ENCODE peak calls at places on chromosomes 1 and 21, in four cellular contexts. T is CD8-positive, alpha-beta memory T cell; Q is tibial artery; E is DND-41. G is an unnamed sample.

GRCh38 chr1:168335500-168335899 is 54.8 kb downstream of the TBX19 start:
- DNase-seq in T (no peak), Q (no peak), E (no peak), G (no peak)

GRCh38 chr1:234309598-234310459 is 63.4 kb upstream of the COA6 start:
- DNase-seq in T (peak; percentile 55), Q (peak; percentile 51), E (peak; percentile 72), G (no peak)

GRCh38 chr1:2231667-2232254 is 3.6 kb downstream of the SKI start:
- DNase-seq in T (peak; percentile 64), Q (peak; percentile 96), E (no peak), G (peak; percentile 87)

GRCh38 chr1:151175036-151175741 is 592 bp downstream of the TMOD4 start:
- DNase-seq in T (no peak), Q (no peak), E (no peak), G (no peak)

GRCh38 chr1:159946242-159947187 is 1.1 kb upstream of the IGSF9 start:
- DNase-seq in T (no peak), Q (no peak), E (no peak), G (no peak)

GRCh38 chr1:228162286-228163003 is 3.2 kb upstream of the IBA57 start:
- DNase-seq in T (no peak), Q (no peak), E (no peak), G (peak; percentile 44)

GRCh38 chr1:17757426-17757825 is 2.3 kb downstream of the ACTL8 start:
- DNase-seq in T (no peak), Q (no peak), E (no peak), G (no peak)

GRCh38 chr21:42193131-42193671 is 25.7 kb upstream of the ABCG1 start:
- DNase-seq in T (peak; percentile 66), Q (no peak), E (peak; percentile 69), G (no peak)

GRCh38 chr21:22743085-22743484 is 1744.9 kb downstream of the NCAM2 start:
- DNase-seq in T (no peak), Q (no peak), E (no peak), G (no peak)

GRCh38 chr1:246901874-246902273 is 29.9 kb downstream of the AHCTF1 start:
- DNase-seq in T (no peak), Q (no peak), E (no peak), G (no peak)

GRCh38 chr1:220776725-220777326 is 9.9 kb upstream of the MTARC1 start:
- DNase-seq in T (peak; percentile 27), Q (peak; percentile 78), E (peak; percentile 39), G (peak; percentile 76)

GRCh38 chr1:42013881-42014470 is 95.3 kb upstream of the HIVEP3 start:
- DNase-seq in T (no peak), Q (peak; percentile 30), E (peak; percentile 82), G (no peak)

GRCh38 chr1:77889240-77889637 is 815 bp downstream of the NEXN start:
- DNase-seq in T (no peak), Q (no peak), E (no peak), G (no peak)

GRCh38 chr1:168050307-168050706 is 86.4 kb downstream of the GPR161 start:
- DNase-seq in T (no peak), Q (no peak), E (no peak), G (no peak)

GRCh38 chr1:59487335-59488031 is 190.6 kb downstream of the FGGY start:
- DNase-seq in T (no peak), Q (no peak), E (no peak), G (no peak)

GRCh38 chr1:164787834-164788231 is 228.8 kb downstream of the PBX1 start:
- DNase-seq in T (no peak), Q (no peak), E (no peak), G (no peak)

GRCh38 chr1:6423321-6423999 is 1.1 kb upstream of the ESPN start:
- DNase-seq in T (peak; percentile 51), Q (no peak), E (peak; percentile 32), G (no peak)

GRCh38 chr1:153532769-153533599 is 2.8 kb downstream of the S100A6 start:
- DNase-seq in T (peak; percentile 66), Q (peak; percentile 92), E (no peak), G (peak; percentile 92)
- H3K4me3 ChIP-seq in T (peak overlapping the region; percentile 35), Q (peak overlapping the region; percentile 72), E (no peak overlapping the region), G (peak overlapping the region; percentile 96)

DNA sequence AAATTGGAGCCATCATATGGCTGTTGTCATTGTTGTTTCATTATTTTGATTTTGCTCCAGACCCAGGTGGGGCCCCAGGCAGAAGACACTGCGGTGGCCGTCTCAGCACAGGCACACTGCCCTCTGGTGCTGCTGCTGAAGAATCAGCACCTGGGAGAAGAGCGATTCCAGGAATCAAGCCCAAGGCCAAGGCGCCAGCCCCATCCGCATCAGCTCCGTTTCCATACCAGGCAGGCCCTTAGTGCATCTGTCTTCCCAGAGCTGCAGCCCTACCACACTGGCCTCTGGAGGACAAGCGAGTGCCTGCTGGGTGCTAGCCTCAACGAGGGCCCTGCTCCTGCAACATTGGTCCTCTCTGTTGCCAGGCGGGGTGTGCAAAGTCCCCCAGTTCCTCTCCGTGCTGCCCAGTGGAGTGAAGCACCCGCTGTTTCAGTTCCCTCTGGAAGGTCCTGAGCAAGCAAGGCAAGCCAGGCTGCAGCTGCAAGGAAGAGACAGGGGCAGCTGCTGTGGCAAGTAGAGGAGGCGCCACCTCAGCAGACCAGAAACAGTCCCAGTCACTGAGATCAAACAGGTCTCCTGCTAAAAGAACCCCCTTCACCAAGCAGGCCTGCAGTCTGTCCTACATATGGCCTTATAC is 5.2 kb downstream of the GRIK3 start:
- DNase-seq in T (no peak), Q (no peak), E (no peak), G (no peak)
- H3K27me3 ChIP-seq in T (peaks cover 12% of the 10 kb centered on the region), Q (peaks cover 69% of the 10 kb centered on the region), E (peaks cover 11% of the 10 kb centered on the region), G (peaks cover 33% of the 10 kb centered on the region)

DNA sequence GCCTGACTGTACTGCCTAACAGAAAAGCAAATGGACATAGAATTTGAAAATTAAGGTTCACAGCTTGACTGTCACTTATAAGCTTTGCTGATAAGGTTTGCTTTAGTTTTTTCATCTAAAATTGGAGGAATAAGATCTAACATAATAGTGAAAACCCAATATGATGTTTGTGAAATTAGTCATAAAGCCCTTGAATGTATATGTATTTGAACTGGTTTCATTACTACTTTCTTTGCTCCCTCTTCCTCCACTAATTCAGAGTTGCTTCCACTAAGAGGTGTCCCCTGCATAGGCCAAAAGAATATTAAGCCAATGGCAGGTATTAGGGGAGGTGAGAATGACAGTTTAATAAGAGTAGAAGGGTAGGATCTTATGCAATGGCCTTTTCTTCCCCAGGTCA is 10.5 kb downstream of the PRPF38A start:
- DNase-seq in T (no peak), Q (no peak), E (no peak), G (no peak)
- H3K36me3 ChIP-seq in T (peaks cover 70% of the 10 kb centered on the region), Q (peaks cover 99% of the 10 kb centered on the region), E (peaks cover 85% of the 10 kb centered on the region), G (no peaks in the 10 kb centered on the region)

DNA sequence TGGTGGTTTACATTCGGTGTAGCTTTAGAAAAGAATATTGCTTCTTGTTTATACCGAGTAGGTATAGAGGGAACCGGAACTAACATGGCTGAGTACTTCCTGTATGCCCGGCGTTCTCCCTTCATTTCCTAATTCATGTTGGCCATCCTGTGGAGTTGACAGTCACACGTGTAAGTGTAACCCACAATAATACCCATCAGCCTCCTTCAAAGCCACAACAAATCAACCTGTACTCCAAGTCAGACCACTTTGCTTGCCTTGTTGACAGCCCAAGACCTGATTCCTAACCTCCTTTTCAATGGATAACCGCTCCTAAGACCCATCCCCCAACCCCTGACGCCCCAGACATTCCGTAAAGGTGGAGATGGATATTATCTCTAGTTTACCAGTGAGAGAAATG is 42.1 kb downstream of the UBE2U start:
- DNase-seq in T (no peak), Q (no peak), E (no peak), G (no peak)
- H3K4me3 ChIP-seq in T (no peak overlapping the region), Q (no peak overlapping the region), E (no peak overlapping the region), G (no peak overlapping the region)